ENCODE peak calls at places on chromosomes 7 and 10, in eight cellular contexts. B, O, L, S, Z, E, Y and P are unnamed samples.

GRCh38 chr7:17090751-17091150 is 207.7 kb upstream of the AHR start:
- DNase-seq in S (no peak), O (no peak), L (no peak), B (no peak), Y (no peak), Z (no peak), E (no peak), P (no peak)

GRCh38 chr10:114766470-114766869 is 55.1 kb upstream of the FHIP2A start:
- DNase-seq in O (no peak), L (no peak), Y (no peak), E (no peak), B (no peak), Z (no peak), S (no peak), P (no peak)

GRCh38 chr10:22250897-22251605 is 33.2 kb upstream of the EBLN1 start:
- DNase-seq in B (no peak), L (no peak), Y (no peak), O (peak; percentile 43), Z (peak; percentile 35), E (no peak), S (peak; percentile 67), P (no peak)

GRCh38 chr10:120979435-120980315 is 128.5 kb downstream of the WDR11 start:
- DNase-seq in E (peak; percentile 37), L (peak; percentile 74), Y (peak; percentile 18), Z (peak; percentile 63), O (peak; percentile 11), B (peak; percentile 0), S (peak; percentile 97), P (no peak)

GRCh38 chr7:159153511-159153910 is 8.8 kb upstream of the VIPR2 start:
- DNase-seq in O (no peak), E (no peak), L (no peak), Z (no peak), B (no peak), S (no peak), Y (no peak), P (no peak)

GRCh38 chr7:30447466-30447865 is 31.1 kb downstream of the NOD1 start:
- DNase-seq in Y (no peak), Z (no peak), O (no peak), S (no peak), B (no peak), E (no peak), L (no peak), P (no peak)

GRCh38 chr7:87155788-87156187 is 3.5 kb downstream of the DMTF1 start:
- DNase-seq in B (peak; percentile 16), Z (no peak), E (no peak), O (peak; percentile 8), L (no peak), S (no peak), Y (no peak), P (no peak)

GRCh38 chr7:1260236-1260635 is 27.6 kb downstream of the UNCX start:
- DNase-seq in L (no peak), E (no peak), Z (no peak), S (peak; percentile 58), Y (no peak), B (no peak), O (no peak), P (no peak)

GRCh38 chr7:131802195-131802594 is 245.8 kb upstream of the PODXL start:
- DNase-seq in B (no peak), O (no peak), E (no peak), Y (no peak), L (no peak), Z (no peak), S (no peak), P (no peak)

GRCh38 chr7:112097524-112097923 is 108.7 kb downstream of the DOCK4 start:
- DNase-seq in S (no peak), B (no peak), E (no peak), Z (no peak), O (peak; percentile 36), Y (no peak), L (no peak), P (no peak)

GRCh38 chr10:35480150-35480549 is 125.0 kb upstream of the GJD4 start:
- DNase-seq in S (peak; percentile 92), E (no peak), B (no peak), Y (no peak), O (no peak), L (no peak), Z (no peak), P (no peak)

GRCh38 chr10:7318836-7319235 is 92.0 kb downstream of the SFMBT2 start:
- DNase-seq in S (peak; percentile 30), Z (peak; percentile 50), O (no peak), Y (no peak), B (peak; percentile 21), L (no peak), E (no peak), P (no peak)

GRCh38 chr7:106588576-106589494 is 72.1 kb downstream of the CCDC71L start:
- DNase-seq in S (peak; percentile 24), B (peak; percentile 62), Z (no peak), L (no peak), Y (no peak), O (no peak), E (no peak), P (no peak)

GRCh38 chr10:62726142-62726541 is 78.4 kb upstream of the ADO start:
- DNase-seq in B (no peak), L (no peak), O (no peak), E (peak; percentile 90), S (no peak), Z (no peak), Y (no peak), P (no peak)